ENCODE peak calls at places on chromosomes 2 and 18, in five cellular contexts. V, Y, E, Q and K are unnamed samples. For H3K4me1 and H3K27me3, the result is how much of the 10 kb centered on the place peaks cover.

GRCh38 chr2:25174192-25174861 is 5.9 kb upstream of the POMC start:
- DNase-seq in V (no peak), Y (no peak), E (no peak), Q (no peak), K (no peak)

GRCh38 chr2:75224636-75225094 is 25.3 kb upstream of the TACR1 start:
- DNase-seq in V (no peak), Y (no peak), E (no peak), Q (no peak), K (no peak)

GRCh38 chr2:232385660-232386489 is 7.3 kb downstream of the ALPP start:
- DNase-seq in V (no peak), Y (peak), E (no peak), Q (no peak), K (no peak)

GRCh38 chr2:223811757-223812156 is 25.6 kb downstream of the AP1S3 start:
- DNase-seq in V (no peak), Y (no peak), E (no peak), Q (no peak), K (no peak)

GRCh38 chr2:176826356-176826755 is 386.2 kb upstream of the HNRNPA3 start:
- DNase-seq in V (no peak), Y (no peak), E (no peak), Q (no peak), K (no peak)

GRCh38 chr18:47036298-47036874 is 965 bp upstream of the ELOA2 start:
- DNase-seq in V (no peak), Y (no peak), E (no peak), Q (peak), K (peak)

GRCh38 chr18:43077510-43078290 is 37.8 kb downstream of the RIT2 start:
- DNase-seq in V (no peak), Y (no peak), E (no peak), Q (no peak), K (no peak)

GRCh38 chr18:50642439-50642838 is 82.6 kb downstream of the MAPK4 start:
- DNase-seq in V (no peak), Y (no peak), E (no peak), Q (no peak), K (no peak)

GRCh38 chr18:11866764-11867163 is 15.6 kb downstream of the CHMP1B start:
- DNase-seq in V (no peak), Y (no peak), E (no peak), Q (no peak), K (no peak)

GRCh38 chr2:20619624-20620024 is 31.3 kb downstream of the HS1BP3 start:
- DNase-seq in V (no peak), Y (no peak), E (peak), Q (no peak), K (peak)

GRCh38 chr2:236871500-236872001 is 214.1 kb upstream of the COPS8 start:
- DNase-seq in V (no peak), Y (peak), E (no peak), Q (no peak), K (peak)

GRCh38 chr18:62720766-62721613 is 5.6 kb downstream of the PHLPP1 start:
- DNase-seq in V (no peak), Y (no peak), E (no peak), Q (no peak), K (no peak)

GRCh38 chr2:120786559-120786960 is 50.9 kb downstream of the GLI2 start:
- DNase-seq in V (no peak), Y (no peak), E (no peak), Q (no peak), K (no peak)
- H3K4me1 ChIP-seq in V (under half), Y (half or more), E (under half), Q (under half), K (under half)

DNA sequence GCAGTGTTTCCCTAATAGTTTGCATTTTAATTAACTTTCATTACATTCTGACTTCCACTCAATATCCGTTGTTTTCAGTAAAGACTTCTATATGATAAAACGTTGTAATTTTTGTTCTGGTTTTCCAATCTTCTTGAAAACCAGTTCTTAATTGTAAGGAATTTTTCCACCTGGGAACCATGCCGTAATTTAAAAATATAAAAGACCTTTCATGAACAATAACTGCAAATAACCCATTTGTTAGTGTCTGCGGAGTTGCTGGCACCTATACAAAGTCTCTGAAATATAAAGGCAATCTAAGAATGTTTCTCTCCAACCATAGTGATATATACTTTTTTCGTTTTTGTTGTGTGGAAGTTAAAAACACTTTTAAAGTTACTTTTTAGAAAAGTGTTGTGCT is 7.7 kb upstream of the SATB2 start:
- DNase-seq in V (no peak), Y (no peak), E (no peak), Q (no peak), K (no peak)
- H3K27me3 ChIP-seq in V (half or more), Y (under half), E (under half), Q (under half), K (half or more)

GRCh38 chr2:150480241-150480640 is 7.2 kb downstream of the RND3 start:
- DNase-seq in V (no peak), Y (peak), E (no peak), Q (no peak), K (no peak)

GRCh38 chr2:150477347-150477746 is 10.1 kb downstream of the RND3 start:
- DNase-seq in V (no peak), Y (no peak), E (no peak), Q (no peak), K (no peak)

GRCh38 chr2:150476809-150477302 is 10.6 kb downstream of the RND3 start:
- DNase-seq in V (no peak), Y (peak), E (no peak), Q (no peak), K (no peak)

GRCh38 chr2:150479075-150479915 is 8.2 kb downstream of the RND3 start:
- DNase-seq in V (no peak), Y (peak), E (no peak), Q (no peak), K (no peak)

GRCh38 chr2:150478206-150478974 is 9.1 kb downstream of the RND3 start:
- DNase-seq in V (no peak), Y (peak), E (no peak), Q (no peak), K (no peak)
- H3K4me1 ChIP-seq in V (under half), Y (half or more), E (under half), Q (under half), K (half or more)

GRCh38 chr2:37911296-37911888 is 13.7 kb upstream of the RMDN2 start:
- DNase-seq in V (no peak), Y (no peak), E (no peak), Q (no peak), K (no peak)
- H3K27me3 ChIP-seq in V (under half), Y (under half), E (under half), Q (under half), K (under half)